ENCODE peak calls at places on chromosomes 2 and 18, in seven cellular contexts. M is right atrium auricular region, H is gastrocnemius medialis, D is psoas muscle, Y is fibroblast of lung, A is left lung, C is Caco-2. E is an unnamed sample. For H3K36me3, the result is how much of the 10 kb centered on the place peaks cover.

GRCh38 chr2:49289711-49290110 is 135.4 kb upstream of the FSHR start:
- DNase-seq in M (no peak), H (no peak), D (no peak), Y (no peak), A (no peak), C (no peak), E (no peak)

GRCh38 chr2:120109186-120110061 is 96.5 kb downstream of the EPB41L5 start:
- DNase-seq in M (no peak), H (no peak), D (no peak), Y (peak), A (no peak), C (no peak), E (no peak)

GRCh38 chr2:159146930-159147666 is 139.4 kb downstream of the WDSUB1 start:
- DNase-seq in M (no peak), H (no peak), D (no peak), Y (no peak), A (peak), C (no peak), E (no peak)

GRCh38 chr2:56009758-56010534 is 86.4 kb upstream of the EFEMP1 start:
- DNase-seq in M (no peak), H (no peak), D (no peak), Y (peak), A (no peak), C (no peak), E (no peak)

GRCh38 chr2:121721926-121722325 is 14.7 kb downstream of the NIFK start:
- DNase-seq in M (no peak), H (no peak), D (no peak), Y (peak), A (no peak), C (no peak), E (no peak)

GRCh38 chr2:27133195-27133875 is 1.1 kb downstream of the PREB start:
- DNase-seq in M (no peak), H (peak), D (peak), Y (no peak), A (no peak), C (no peak), E (no peak)

GRCh38 chr2:25561136-25561850 is 112.1 kb downstream of the DTNB start:
- DNase-seq in M (no peak), H (no peak), D (no peak), Y (no peak), A (no peak), C (no peak), E (no peak)

GRCh38 chr2:183179156-183179555 is 54.9 kb downstream of the NUP35 start:
- DNase-seq in M (no peak), H (no peak), D (no peak), Y (peak), A (no peak), C (no peak), E (no peak)

GRCh38 chr2:37523861-37524362 is 147.5 kb downstream of the CDC42EP3 start:
- DNase-seq in M (peak), H (peak), D (no peak), Y (peak), A (no peak), C (no peak), E (no peak)

GRCh38 chr2:129252781-129253460 is 726.5 kb upstream of the RAB6C start:
- DNase-seq in M (no peak), H (no peak), D (no peak), Y (no peak), A (no peak), C (no peak), E (no peak)

GRCh38 chr2:28347193-28347592 is 45.5 kb upstream of the FOSL2 start:
- DNase-seq in M (no peak), H (no peak), D (peak), Y (no peak), A (no peak), C (no peak), E (peak)

GRCh38 chr2:23617167-23617787 is 232.3 kb downstream of the KLHL29 start:
- DNase-seq in M (peak), H (peak), D (peak), Y (peak), A (no peak), C (no peak), E (peak)

GRCh38 chr2:17309186-17309585 is 209.1 kb downstream of the RAD51AP2 start:
- DNase-seq in M (no peak), H (no peak), D (no peak), Y (no peak), A (no peak), C (no peak), E (no peak)

GRCh38 chr2:128599700-128600099 is 281.0 kb upstream of the HS6ST1 start:
- DNase-seq in M (no peak), H (no peak), D (peak), Y (no peak), A (no peak), C (peak), E (peak)

GRCh38 chr2:163711699-163712098 is 24.1 kb downstream of the FIGN start:
- DNase-seq in M (no peak), H (no peak), D (no peak), Y (no peak), A (no peak), C (no peak), E (no peak)

GRCh38 chr2:108613261-108614042 is 79.2 kb downstream of the LIMS1 start:
- DNase-seq in M (no peak), H (no peak), D (no peak), Y (no peak), A (no peak), C (no peak), E (no peak)

GRCh38 chr2:99403524-99403923 is 66.3 kb downstream of the EIF5B start:
- DNase-seq in M (no peak), H (no peak), D (no peak), Y (peak), A (no peak), C (no peak), E (no peak)

GRCh38 chr2:133986076-133986837 is 267.6 kb upstream of the MGAT5 start:
- DNase-seq in M (no peak), H (peak), D (no peak), Y (peak), A (no peak), C (no peak), E (no peak)

GRCh38 chr2:218345491-218346176 is 11.0 kb upstream of the CATIP start:
- DNase-seq in M (no peak), H (no peak), D (no peak), Y (no peak), A (no peak), C (no peak), E (no peak)

GRCh38 chr2:160418398-160418765 is 75.2 kb downstream of the RBMS1 start:
- DNase-seq in M (no peak), H (no peak), D (no peak), Y (no peak), A (no peak), C (no peak), E (no peak)

GRCh38 chr2:64770781-64771334 is 117.1 kb upstream of the SERTAD2 start:
- DNase-seq in M (peak), H (peak), D (peak), Y (peak), A (no peak), C (no peak), E (no peak)

GRCh38 chr18:23819005-23819404 is 129.8 kb downstream of the LAMA3 start:
- DNase-seq in M (no peak), H (no peak), D (no peak), Y (no peak), A (no peak), C (no peak), E (no peak)

GRCh38 chr2:16090650-16091575 is 150.6 kb downstream of the MYCN start:
- DNase-seq in M (no peak), H (no peak), D (no peak), Y (no peak), A (no peak), C (no peak), E (no peak)

GRCh38 chr2:27885246-27885645 is 4.9 kb downstream of the RBKS start:
- DNase-seq in M (no peak), H (no peak), D (no peak), Y (peak), A (no peak), C (no peak), E (no peak)

GRCh38 chr2:157216421-157216965 is 41.0 kb upstream of the GALNT5 start:
- DNase-seq in M (no peak), H (no peak), D (no peak), Y (no peak), A (no peak), C (no peak), E (no peak)

GRCh38 chr2:159093496-159093895 is 125.1 kb downstream of the TANC1 start:
- DNase-seq in M (no peak), H (no peak), D (no peak), Y (no peak), A (no peak), C (no peak), E (no peak)

GRCh38 chr2:233061591-233062446 is 1.7 kb downstream of the INPP5D start:
- DNase-seq in M (no peak), H (peak), D (peak), Y (no peak), A (peak), C (no peak), E (peak)

GRCh38 chr2:176187306-176188217 is 906 bp upstream of the HOXD1 start:
- DNase-seq in M (no peak), H (no peak), D (no peak), Y (no peak), A (no peak), C (no peak), E (peak)

GRCh38 chr2:154740360-154740759 is 41.9 kb downstream of the KCNJ3 start:
- DNase-seq in M (no peak), H (no peak), D (no peak), Y (no peak), A (no peak), C (no peak), E (no peak)

GRCh38 chr18:63318882-63319382 is 637 bp downstream of the BCL2 start:
- DNase-seq in M (no peak), H (no peak), D (no peak), Y (no peak), A (no peak), C (no peak), E (no peak)

GRCh38 chr2:64214281-64215115 is 70.3 kb upstream of the PELI1 start:
- DNase-seq in M (no peak), H (no peak), D (no peak), Y (peak), A (no peak), C (no peak), E (no peak)

GRCh38 chr18:56139792-56140254 is 498.6 kb downstream of the TXNL1 start:
- DNase-seq in M (peak), H (peak), D (peak), Y (peak), A (no peak), C (no peak), E (no peak)

GRCh38 chr2:109305494-109306187 is 176.6 kb downstream of the SH3RF3 start:
- DNase-seq in M (no peak), H (no peak), D (no peak), Y (no peak), A (no peak), C (no peak), E (no peak)

GRCh38 chr2:187627153-187627552 is 72.9 kb upstream of the TFPI start:
- DNase-seq in M (no peak), H (no peak), D (no peak), Y (no peak), A (no peak), C (no peak), E (no peak)

GRCh38 chr18:63681449-63682381 is 20.0 kb upstream of the SERPINB3 start:
- DNase-seq in M (no peak), H (no peak), D (no peak), Y (no peak), A (no peak), C (peak), E (no peak)

GRCh38 chr2:202736826-202737225 is 102.1 kb downstream of the FAM117B start:
- DNase-seq in M (no peak), H (no peak), D (no peak), Y (no peak), A (no peak), C (no peak), E (no peak)

GRCh38 chr2:49687873-49688272 is 533.6 kb upstream of the FSHR start:
- DNase-seq in M (no peak), H (no peak), D (no peak), Y (no peak), A (no peak), C (no peak), E (no peak)

GRCh38 chr2:73736855-73737779 is at the start of gene TPRKB:
- DNase-seq in M (peak), H (peak), D (peak), Y (peak), A (peak), C (peak), E (peak)

GRCh38 chr2:172083725-172084483 is 1.4 kb upstream of the DLX1 start:
- DNase-seq in M (no peak), H (no peak), D (no peak), Y (no peak), A (peak), C (peak), E (no peak)
- H3K4me3 ChIP-seq in M (peak), H (peak), D (peak), Y (no peak), A (no peak), C (peak), E (no peak)

GRCh38 chr2:195648780-195649179 is 8.2 kb upstream of the SLC39A10 start:
- DNase-seq in M (no peak), H (no peak), D (no peak), Y (no peak), A (no peak), C (no peak), E (no peak)
- H3K36me3 ChIP-seq in M (under half), H (under half), D (under half), Y (under half), A (under half), C (under half), E (under half)

GRCh38 chr2:174059875-174060226 is 94.7 kb upstream of the SP3 start:
- DNase-seq in M (no peak), H (no peak), D (no peak), Y (peak), A (no peak), C (no peak), E (no peak)

GRCh38 chr2:174063492-174064092 is 98.4 kb upstream of the SP3 start:
- DNase-seq in M (no peak), H (no peak), D (no peak), Y (no peak), A (no peak), C (peak), E (no peak)

GRCh38 chr2:174062934-174063333 is 97.8 kb upstream of the SP3 start:
- DNase-seq in M (no peak), H (no peak), D (no peak), Y (no peak), A (no peak), C (no peak), E (no peak)

GRCh38 chr2:174058022-174058421 is 92.8 kb upstream of the SP3 start:
- DNase-seq in M (no peak), H (no peak), D (no peak), Y (no peak), A (no peak), C (no peak), E (no peak)

DNA sequence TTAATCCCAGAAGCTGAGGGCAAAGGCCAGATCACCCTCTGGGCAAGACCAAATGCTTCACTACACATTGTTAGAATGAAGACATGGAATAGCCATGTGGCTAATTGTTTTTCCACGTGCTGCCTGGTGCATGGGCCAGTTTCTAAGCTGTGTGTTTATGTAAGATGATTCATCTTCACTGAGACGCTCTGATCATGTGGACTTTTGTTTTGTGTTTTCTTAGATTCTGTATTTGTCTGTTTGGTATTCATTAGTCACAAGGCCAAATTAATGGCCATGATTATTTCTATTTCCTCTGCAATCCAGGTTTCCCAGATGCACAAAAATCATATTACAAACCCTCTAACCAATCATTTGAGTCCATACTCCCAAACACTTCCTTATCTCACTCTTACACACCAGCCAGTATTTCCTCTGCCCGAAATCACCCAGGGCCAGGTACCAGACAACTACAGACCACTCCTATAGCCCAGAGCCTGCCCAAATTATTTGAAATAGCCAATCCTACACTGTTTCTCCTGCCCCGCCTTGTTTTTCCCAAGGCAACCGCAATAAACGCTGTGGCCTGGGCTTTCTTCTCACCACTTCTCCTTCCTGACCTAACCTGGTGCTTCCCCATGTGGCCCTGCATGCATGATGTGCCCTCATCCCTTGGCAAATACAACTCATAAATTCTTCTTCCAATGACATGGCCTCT is 94.2 kb upstream of the SP3 start:
- DNase-seq in M (no peak), H (no peak), D (no peak), Y (peak), A (no peak), C (no peak), E (no peak)
- H3K4me3 ChIP-seq in M (no peak), H (no peak), D (no peak), Y (no peak), A (no peak), C (no peak), E (no peak)

DNA sequence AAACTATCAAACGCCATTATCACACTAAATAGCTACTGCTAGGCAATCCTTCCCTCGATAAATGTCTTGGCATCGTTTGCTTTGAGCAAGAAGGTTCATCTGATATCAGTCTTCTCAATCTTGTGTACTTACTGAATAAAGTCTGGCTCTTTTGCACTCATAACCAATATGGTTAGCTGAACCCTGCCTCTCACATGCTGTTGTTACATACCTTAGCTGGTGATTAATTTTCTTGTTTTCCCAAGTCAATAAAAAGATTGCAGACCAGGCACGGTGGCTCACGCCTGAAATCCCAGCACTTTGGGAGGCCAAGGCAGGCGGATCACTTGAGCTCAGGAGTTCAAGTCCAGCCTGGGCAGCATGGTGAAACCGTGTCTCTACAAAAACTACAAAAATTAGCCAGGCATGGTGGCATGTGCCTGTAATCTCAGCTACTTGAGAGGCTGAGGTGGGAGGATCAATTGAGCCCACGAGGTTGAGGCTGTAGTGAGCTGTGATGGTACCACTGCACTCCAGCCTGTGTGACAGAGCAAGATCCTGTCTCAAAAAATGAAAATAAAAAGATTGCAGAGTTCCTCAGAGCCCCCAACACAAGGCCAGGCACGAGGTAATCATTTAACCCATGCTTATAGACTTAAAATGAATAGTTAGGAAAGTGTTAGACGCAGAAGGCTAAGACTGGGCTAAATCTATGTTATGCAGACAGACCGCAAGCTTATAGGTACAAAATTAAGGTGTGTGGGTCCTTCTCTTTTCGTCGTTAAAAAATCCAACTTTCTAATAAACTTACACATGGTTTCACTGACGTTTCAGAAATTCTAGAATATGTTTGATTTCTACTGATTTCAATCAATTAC is 177.5 kb downstream of the ALPK2 start:
- DNase-seq in M (no peak), H (no peak), D (no peak), Y (no peak), A (no peak), C (no peak), E (no peak)
- H3K36me3 ChIP-seq in M (under half), H (under half), D (under half), Y (under half), A (under half), C (under half), E (under half)

GRCh38 chr2:201257941-201258665 is 2.2 kb upstream of the CASP8 start:
- DNase-seq in M (peak), H (peak), D (peak), Y (peak), A (peak), C (peak), E (peak)

GRCh38 chr2:201256001-201256544 is 4.3 kb upstream of the CASP8 start:
- DNase-seq in M (no peak), H (no peak), D (no peak), Y (peak), A (no peak), C (no peak), E (no peak)

GRCh38 chr2:201258666-201258999 is 1.7 kb upstream of the CASP8 start:
- DNase-seq in M (no peak), H (no peak), D (no peak), Y (no peak), A (no peak), C (no peak), E (no peak)

GRCh38 chr2:201259216-201259615 is 1.1 kb upstream of the CASP8 start:
- DNase-seq in M (no peak), H (no peak), D (no peak), Y (no peak), A (no peak), C (no peak), E (no peak)

GRCh38 chr2:201257381-201257940 is 2.9 kb upstream of the CASP8 start:
- DNase-seq in M (no peak), H (peak), D (peak), Y (no peak), A (no peak), C (peak), E (no peak)
- H3K4me3 ChIP-seq in M (peak), H (peak), D (peak), Y (peak), A (peak), C (peak), E (peak)

GRCh38 chr2:11774600-11774999 is 28.2 kb downstream of the LPIN1 start:
- DNase-seq in M (no peak), H (no peak), D (no peak), Y (no peak), A (no peak), C (no peak), E (no peak)

GRCh38 chr2:11773111-11773510 is 26.7 kb downstream of the LPIN1 start:
- DNase-seq in M (no peak), H (no peak), D (no peak), Y (no peak), A (no peak), C (no peak), E (no peak)

GRCh38 chr2:11771971-11772615 is 25.7 kb downstream of the LPIN1 start:
- DNase-seq in M (no peak), H (no peak), D (peak), Y (no peak), A (no peak), C (no peak), E (no peak)

GRCh38 chr2:11775384-11775783 is 29.0 kb downstream of the LPIN1 start:
- DNase-seq in M (no peak), H (no peak), D (no peak), Y (peak), A (no peak), C (no peak), E (no peak)

GRCh38 chr2:11773747-11774536 is 27.5 kb downstream of the LPIN1 start:
- DNase-seq in M (no peak), H (no peak), D (no peak), Y (no peak), A (no peak), C (no peak), E (no peak)
- H3K36me3 ChIP-seq in M (under half), H (half or more), D (half or more), Y (under half), A (under half), C (under half), E (under half)

E was measured in aorta.